ENCODE peak calls at places on chromosomes 16 and 17, in eight cellular contexts. S, B, U, D, N, X, J and E are unnamed samples.

GRCh38 chr17:77792626-77793025 is 165.9 kb upstream of the TNRC6C start:
- DNase-seq in S (no peak), B (no peak), U (peak; percentile 58), D (no peak), N (no peak), X (no peak), J (no peak), E (peak; percentile 21)

GRCh38 chr17:69239611-69240010 is 11.0 kb upstream of the ABCA10 start:
- DNase-seq in S (no peak), B (no peak), U (no peak), D (no peak), N (no peak), X (no peak), J (no peak), E (no peak)

GRCh38 chr16:35391328-35391727 is 1931.9 kb downstream of the TP53TG3F start:
- DNase-seq in S (peak; percentile 60), B (peak; percentile 14), U (no peak), D (peak; percentile 45), N (peak; percentile 40), X (no peak), J (no peak), E (no peak)

GRCh38 chr17:28326114-28326513 is 7.1 kb downstream of the TMEM97 start:
- DNase-seq in S (peak; percentile 43), B (no peak), U (no peak), D (no peak), N (no peak), X (peak; percentile 65), J (no peak), E (no peak)

GRCh38 chr16:48447428-48447827 is 62.2 kb upstream of the SIAH1 start:
- DNase-seq in S (no peak), B (no peak), U (no peak), D (no peak), N (no peak), X (no peak), J (no peak), E (no peak)

GRCh38 chr17:64173646-64174045 is 43.7 kb upstream of the ERN1 start:
- DNase-seq in S (no peak), B (no peak), U (no peak), D (no peak), N (no peak), X (no peak), J (no peak), E (no peak)

GRCh38 chr17:77445030-77445907 is 304.5 kb downstream of the SEC14L1 start:
- DNase-seq in S (no peak), B (no peak), U (no peak), D (no peak), N (no peak), X (peak; percentile 70), J (peak; percentile 70), E (peak; percentile 77)

GRCh38 chr17:39939588-39940419 is 12.3 kb downstream of the LRRC3C start:
- DNase-seq in S (no peak), B (peak; percentile 97), U (no peak), D (peak; percentile 96), N (peak; percentile 62), X (no peak), J (no peak), E (no peak)

GRCh38 chr17:1787301-1787902 is 25.5 kb downstream of the SERPINF1 start:
- DNase-seq in S (no peak), B (peak; percentile 94), U (peak; percentile 75), D (peak; percentile 93), N (peak; percentile 87), X (peak; percentile 99), J (no peak), E (no peak)

GRCh38 chr17:63178530-63178929 is 212.5 kb downstream of the TANC2 start:
- DNase-seq in S (no peak), B (peak; percentile 59), U (no peak), D (peak; percentile 32), N (no peak), X (no peak), J (no peak), E (no peak)

GRCh38 chr17:67606896-67607604 is 110.7 kb upstream of the NOL11 start:
- DNase-seq in S (peak; percentile 47), B (no peak), U (no peak), D (no peak), N (no peak), X (no peak), J (no peak), E (no peak)

GRCh38 chr16:18969855-18970240 is 13.9 kb upstream of the TMC7 start:
- DNase-seq in S (no peak), B (no peak), U (no peak), D (no peak), N (no peak), X (no peak), J (no peak), E (no peak)

GRCh38 chr16:66170989-66171388 is 195.5 kb upstream of the CDH5 start:
- DNase-seq in S (no peak), B (no peak), U (no peak), D (no peak), N (no peak), X (no peak), J (no peak), E (no peak)

GRCh38 chr16:11079657-11080187 is 135.4 kb downstream of the CLEC16A start:
- DNase-seq in S (no peak), B (peak; percentile 85), U (no peak), D (peak; percentile 94), N (no peak), X (no peak), J (no peak), E (no peak)

GRCh38 chr17:56121661-56122060 is 31.6 kb upstream of the ANKFN1 start:
- DNase-seq in S (no peak), B (no peak), U (no peak), D (no peak), N (no peak), X (no peak), J (no peak), E (no peak)

GRCh38 chr17:71709974-71710373 is 410.8 kb upstream of the SOX9 start:
- DNase-seq in S (no peak), B (no peak), U (no peak), D (no peak), N (no peak), X (no peak), J (no peak), E (no peak)

GRCh38 chr17:7323731-7324437 is 5.3 kb downstream of the NEURL4 start:
- DNase-seq in S (peak; percentile 61), B (no peak), U (peak; percentile 75), D (peak; percentile 48), N (peak; percentile 53), X (peak; percentile 28), J (peak; percentile 58), E (no peak)

GRCh38 chr17:17712268-17712924 is 31.1 kb downstream of the RAI1 start:
- DNase-seq in S (no peak), B (peak; percentile 99), U (no peak), D (peak; percentile 95), N (no peak), X (no peak), J (no peak), E (peak; percentile 89)

GRCh38 chr16:65489531-65490023 is 367.7 kb upstream of the CDH11 start:
- DNase-seq in S (no peak), B (peak; percentile 20), U (no peak), D (no peak), N (no peak), X (no peak), J (no peak), E (no peak)

GRCh38 chr16:54178491-54178976 is 108.1 kb downstream of the IRX3 start:
- DNase-seq in S (no peak), B (peak; percentile 34), U (no peak), D (no peak), N (no peak), X (no peak), J (no peak), E (no peak)

GRCh38 chr16:22614271-22614947 is 103.7 kb downstream of the NPIPB5 start:
- DNase-seq in S (peak; percentile 84), B (peak; percentile 14), U (no peak), D (peak; percentile 26), N (peak; percentile 14), X (peak; percentile 82), J (no peak), E (no peak)

GRCh38 chr16:89393731-89394406 is 96.5 kb downstream of the ANKRD11 start:
- DNase-seq in S (no peak), B (no peak), U (peak; percentile 77), D (no peak), N (no peak), X (no peak), J (no peak), E (no peak)

GRCh38 chr17:48542956-48543853 is 1.7 kb downstream of the HOXB2 start:
- DNase-seq in S (no peak), B (peak; percentile 44), U (no peak), D (peak; percentile 77), N (peak; percentile 75), X (peak; percentile 27), J (peak; percentile 28), E (no peak)

GRCh38 chr17:81003711-81004335 is 12.2 kb downstream of the CHMP6 start:
- DNase-seq in S (no peak), B (no peak), U (peak; percentile 70), D (no peak), N (no peak), X (no peak), J (no peak), E (no peak)

GRCh38 chr16:50668368-50669008 is 12.6 kb downstream of the SNX20 start:
- DNase-seq in S (no peak), B (no peak), U (no peak), D (no peak), N (no peak), X (no peak), J (no peak), E (no peak)

GRCh38 chr17:72555052-72555451 is 434.2 kb downstream of the SOX9 start:
- DNase-seq in S (no peak), B (no peak), U (no peak), D (no peak), N (no peak), X (no peak), J (no peak), E (peak; percentile 7)

GRCh38 chr17:5800646-5801045 is 216.3 kb upstream of the NLRP1 start:
- DNase-seq in S (no peak), B (no peak), U (no peak), D (no peak), N (no peak), X (no peak), J (no peak), E (no peak)

GRCh38 chr16:83245061-83245460 is 562.7 kb upstream of the HSBP1 start:
- DNase-seq in S (no peak), B (no peak), U (no peak), D (peak; percentile 43), N (no peak), X (no peak), J (no peak), E (no peak)

GRCh38 chr17:40550608-40551007 is 14.7 kb downstream of the CCR7 start:
- DNase-seq in S (peak; percentile 31), B (peak; percentile 98), U (no peak), D (peak; percentile 98), N (peak; percentile 73), X (no peak), J (no peak), E (no peak)

GRCh38 chr17:3944485-3945388 is 19.5 kb downstream of the ATP2A3 start:
- DNase-seq in S (no peak), B (peak; percentile 27), U (peak; percentile 71), D (peak; percentile 30), N (peak; percentile 36), X (peak; percentile 52), J (peak; percentile 19), E (no peak)